ENCODE peak calls at places on chromosomes 11 and 22, in six cellular contexts. One of them, this sample, is unnamed.

GRCh38 chr11:69587454-69588081 is 53.4 kb upstream of the CCND1 start:
- DNase-seq in Right ventricle myocardium superior: no peak
- DNase-seq in activated CD8-positive, alpha-beta memory T cell treated with anti-CD3 and anti-CD28 coated beads for 4 hours: no peak
- DNase-seq in AG09319: no peak
- DNase-seq in stimulated activated CD4-positive, alpha-beta T cell treated with anti-CD3 and anti-CD28 coated beads, Interleukin-15, amount 100 ng/mL, for 1 hour: no peak
- DNase-seq in Ammon's horn: no peak
- DNase-seq in this sample: no peak

GRCh38 chr11:71307811-71308645 is 55.7 kb upstream of the SHANK2 start:
- DNase-seq in Ammon's horn: no peak
- DNase-seq in activated CD8-positive, alpha-beta memory T cell treated with anti-CD3 and anti-CD28 coated beads for 4 hours: no peak
- DNase-seq in AG09319: no peak
- DNase-seq in Right ventricle myocardium superior: no peak
- DNase-seq in stimulated activated CD4-positive, alpha-beta T cell treated with anti-CD3 and anti-CD28 coated beads, Interleukin-15, amount 100 ng/mL, for 1 hour: no peak
- DNase-seq in this sample: no peak

GRCh38 chr11:14409891-14410290 is 50.9 kb upstream of the RRAS2 start:
- DNase-seq in activated CD8-positive, alpha-beta memory T cell treated with anti-CD3 and anti-CD28 coated beads for 4 hours: no peak
- DNase-seq in Ammon's horn: no peak
- DNase-seq in stimulated activated CD4-positive, alpha-beta T cell treated with anti-CD3 and anti-CD28 coated beads, Interleukin-15, amount 100 ng/mL, for 1 hour: no peak
- DNase-seq in Right ventricle myocardium superior: no peak
- DNase-seq in AG09319: no peak
- DNase-seq in this sample: no peak

GRCh38 chr11:120271672-120272071 is 31.7 kb downstream of the POU2F3 start:
- DNase-seq in Ammon's horn: no peak
- DNase-seq in activated CD8-positive, alpha-beta memory T cell treated with anti-CD3 and anti-CD28 coated beads for 4 hours: no peak
- DNase-seq in Right ventricle myocardium superior: no peak
- DNase-seq in AG09319: no peak
- DNase-seq in stimulated activated CD4-positive, alpha-beta T cell treated with anti-CD3 and anti-CD28 coated beads, Interleukin-15, amount 100 ng/mL, for 1 hour: no peak
- DNase-seq in this sample: no peak

GRCh38 chr22:45757068-45757467 is 85.4 kb downstream of the ATXN10 start:
- DNase-seq in Right ventricle myocardium superior: peak; percentile 50
- DNase-seq in Ammon's horn: peak; percentile 70
- DNase-seq in stimulated activated CD4-positive, alpha-beta T cell treated with anti-CD3 and anti-CD28 coated beads, Interleukin-15, amount 100 ng/mL, for 1 hour: no peak
- DNase-seq in activated CD8-positive, alpha-beta memory T cell treated with anti-CD3 and anti-CD28 coated beads for 4 hours: no peak
- DNase-seq in AG09319: peak; percentile 31
- DNase-seq in this sample: no peak

GRCh38 chr11:12744831-12745502 is 70.7 kb downstream of the TEAD1 start:
- DNase-seq in Ammon's horn: no peak
- DNase-seq in Right ventricle myocardium superior: peak; percentile 48
- DNase-seq in activated CD8-positive, alpha-beta memory T cell treated with anti-CD3 and anti-CD28 coated beads for 4 hours: no peak
- DNase-seq in stimulated activated CD4-positive, alpha-beta T cell treated with anti-CD3 and anti-CD28 coated beads, Interleukin-15, amount 100 ng/mL, for 1 hour: no peak
- DNase-seq in AG09319: no peak
- DNase-seq in this sample: no peak

GRCh38 chr11:11857769-11858168 is 16.0 kb downstream of the USP47 start:
- DNase-seq in Right ventricle myocardium superior: no peak
- DNase-seq in AG09319: no peak
- DNase-seq in Ammon's horn: no peak
- DNase-seq in activated CD8-positive, alpha-beta memory T cell treated with anti-CD3 and anti-CD28 coated beads for 4 hours: no peak
- DNase-seq in stimulated activated CD4-positive, alpha-beta T cell treated with anti-CD3 and anti-CD28 coated beads, Interleukin-15, amount 100 ng/mL, for 1 hour: no peak
- DNase-seq in this sample: no peak

GRCh38 chr11:72712168-72712721 is 38.0 kb upstream of the PDE2A start:
- DNase-seq in Ammon's horn: peak; percentile 84
- DNase-seq in AG09319: no peak
- DNase-seq in stimulated activated CD4-positive, alpha-beta T cell treated with anti-CD3 and anti-CD28 coated beads, Interleukin-15, amount 100 ng/mL, for 1 hour: no peak
- DNase-seq in activated CD8-positive, alpha-beta memory T cell treated with anti-CD3 and anti-CD28 coated beads for 4 hours: no peak
- DNase-seq in Right ventricle myocardium superior: peak; percentile 78
- DNase-seq in this sample: no peak

GRCh38 chr11:1041936-1042608 is 5.6 kb upstream of the MUC6 start:
- DNase-seq in AG09319: no peak
- DNase-seq in activated CD8-positive, alpha-beta memory T cell treated with anti-CD3 and anti-CD28 coated beads for 4 hours: no peak
- DNase-seq in Ammon's horn: no peak
- DNase-seq in Right ventricle myocardium superior: peak; percentile 40
- DNase-seq in stimulated activated CD4-positive, alpha-beta T cell treated with anti-CD3 and anti-CD28 coated beads, Interleukin-15, amount 100 ng/mL, for 1 hour: no peak
- DNase-seq in this sample: no peak

GRCh38 chr11:125433454-125434121 is 62.5 kb downstream of the FEZ1 start:
- DNase-seq in AG09319: no peak
- DNase-seq in Right ventricle myocardium superior: peak; percentile 72
- DNase-seq in activated CD8-positive, alpha-beta memory T cell treated with anti-CD3 and anti-CD28 coated beads for 4 hours: no peak
- DNase-seq in stimulated activated CD4-positive, alpha-beta T cell treated with anti-CD3 and anti-CD28 coated beads, Interleukin-15, amount 100 ng/mL, for 1 hour: no peak
- DNase-seq in Ammon's horn: peak; percentile 88
- DNase-seq in this sample: no peak

GRCh38 chr22:42299586-42300285 is 29.3 kb upstream of the TCF20 start:
- DNase-seq in AG09319: no peak
- DNase-seq in stimulated activated CD4-positive, alpha-beta T cell treated with anti-CD3 and anti-CD28 coated beads, Interleukin-15, amount 100 ng/mL, for 1 hour: peak; percentile 33
- DNase-seq in Right ventricle myocardium superior: peak; percentile 70
- DNase-seq in Ammon's horn: no peak
- DNase-seq in activated CD8-positive, alpha-beta memory T cell treated with anti-CD3 and anti-CD28 coated beads for 4 hours: peak; percentile 28
- DNase-seq in this sample: peak; percentile 71

GRCh38 chr22:48182036-48182435 is 1419.6 kb downstream of the TBC1D22A start:
- DNase-seq in activated CD8-positive, alpha-beta memory T cell treated with anti-CD3 and anti-CD28 coated beads for 4 hours: no peak
- DNase-seq in Ammon's horn: no peak
- DNase-seq in Right ventricle myocardium superior: no peak
- DNase-seq in AG09319: no peak
- DNase-seq in stimulated activated CD4-positive, alpha-beta T cell treated with anti-CD3 and anti-CD28 coated beads, Interleukin-15, amount 100 ng/mL, for 1 hour: no peak
- DNase-seq in this sample: no peak

GRCh38 chr11:82858556-82859091 is 41.6 kb downstream of the PRCP start:
- DNase-seq in AG09319: peak; percentile 3
- DNase-seq in Ammon's horn: no peak
- DNase-seq in Right ventricle myocardium superior: no peak
- DNase-seq in activated CD8-positive, alpha-beta memory T cell treated with anti-CD3 and anti-CD28 coated beads for 4 hours: no peak
- DNase-seq in stimulated activated CD4-positive, alpha-beta T cell treated with anti-CD3 and anti-CD28 coated beads, Interleukin-15, amount 100 ng/mL, for 1 hour: no peak
- DNase-seq in this sample: no peak

GRCh38 chr11:121514401-121514981 is 61.7 kb upstream of the SORL1-AS1 start:
- DNase-seq in Ammon's horn: no peak
- DNase-seq in AG09319: no peak
- DNase-seq in Right ventricle myocardium superior: no peak
- DNase-seq in stimulated activated CD4-positive, alpha-beta T cell treated with anti-CD3 and anti-CD28 coated beads, Interleukin-15, amount 100 ng/mL, for 1 hour: no peak
- DNase-seq in activated CD8-positive, alpha-beta memory T cell treated with anti-CD3 and anti-CD28 coated beads for 4 hours: no peak
- DNase-seq in this sample: no peak

GRCh38 chr11:16862733-16863132 is 124.3 kb downstream of the C11orf58 start:
- DNase-seq in Right ventricle myocardium superior: no peak
- DNase-seq in Ammon's horn: no peak
- DNase-seq in activated CD8-positive, alpha-beta memory T cell treated with anti-CD3 and anti-CD28 coated beads for 4 hours: no peak
- DNase-seq in AG09319: no peak
- DNase-seq in stimulated activated CD4-positive, alpha-beta T cell treated with anti-CD3 and anti-CD28 coated beads, Interleukin-15, amount 100 ng/mL, for 1 hour: no peak
- DNase-seq in this sample: no peak

GRCh38 chr11:61098778-61099177 is 3.5 kb upstream of the CD5 start:
- DNase-seq in activated CD8-positive, alpha-beta memory T cell treated with anti-CD3 and anti-CD28 coated beads for 4 hours: no peak
- DNase-seq in stimulated activated CD4-positive, alpha-beta T cell treated with anti-CD3 and anti-CD28 coated beads, Interleukin-15, amount 100 ng/mL, for 1 hour: no peak
- DNase-seq in Right ventricle myocardium superior: no peak
- DNase-seq in AG09319: no peak
- DNase-seq in Ammon's horn: no peak
- DNase-seq in this sample: no peak

GRCh38 chr11:118918128-118918685 is 7.5 kb downstream of the BCL9L start:
- DNase-seq in Ammon's horn: no peak
- DNase-seq in Right ventricle myocardium superior: peak; percentile 88
- DNase-seq in stimulated activated CD4-positive, alpha-beta T cell treated with anti-CD3 and anti-CD28 coated beads, Interleukin-15, amount 100 ng/mL, for 1 hour: no peak
- DNase-seq in AG09319: peak; percentile 93
- DNase-seq in activated CD8-positive, alpha-beta memory T cell treated with anti-CD3 and anti-CD28 coated beads for 4 hours: no peak
- DNase-seq in this sample: no peak

GRCh38 chr11:27592111-27592780 is 85.7 kb upstream of the LIN7C start:
- DNase-seq in activated CD8-positive, alpha-beta memory T cell treated with anti-CD3 and anti-CD28 coated beads for 4 hours: no peak
- DNase-seq in stimulated activated CD4-positive, alpha-beta T cell treated with anti-CD3 and anti-CD28 coated beads, Interleukin-15, amount 100 ng/mL, for 1 hour: no peak
- DNase-seq in Ammon's horn: no peak
- DNase-seq in Right ventricle myocardium superior: no peak
- DNase-seq in AG09319: no peak
- DNase-seq in this sample: no peak

GRCh38 chr11:46559815-46560214 is 34.0 kb downstream of the AMBRA1 start:
- DNase-seq in AG09319: no peak
- DNase-seq in stimulated activated CD4-positive, alpha-beta T cell treated with anti-CD3 and anti-CD28 coated beads, Interleukin-15, amount 100 ng/mL, for 1 hour: no peak
- DNase-seq in activated CD8-positive, alpha-beta memory T cell treated with anti-CD3 and anti-CD28 coated beads for 4 hours: no peak
- DNase-seq in Right ventricle myocardium superior: no peak
- DNase-seq in Ammon's horn: no peak
- DNase-seq in this sample: no peak

GRCh38 chr11:214083-214482 is 6.6 kb downstream of the RIC8A start:
- DNase-seq in Right ventricle myocardium superior: peak; percentile 33
- DNase-seq in stimulated activated CD4-positive, alpha-beta T cell treated with anti-CD3 and anti-CD28 coated beads, Interleukin-15, amount 100 ng/mL, for 1 hour: no peak
- DNase-seq in Ammon's horn: no peak
- DNase-seq in activated CD8-positive, alpha-beta memory T cell treated with anti-CD3 and anti-CD28 coated beads for 4 hours: no peak
- DNase-seq in AG09319: no peak
- DNase-seq in this sample: no peak

GRCh38 chr11:126186708-126187481 is 24.6 kb downstream of the RPUSD4 start:
- DNase-seq in activated CD8-positive, alpha-beta memory T cell treated with anti-CD3 and anti-CD28 coated beads for 4 hours: no peak
- DNase-seq in stimulated activated CD4-positive, alpha-beta T cell treated with anti-CD3 and anti-CD28 coated beads, Interleukin-15, amount 100 ng/mL, for 1 hour: no peak
- DNase-seq in Right ventricle myocardium superior: no peak
- DNase-seq in Ammon's horn: no peak
- DNase-seq in AG09319: no peak
- DNase-seq in this sample: no peak

GRCh38 chr11:128711136-128711535 is 17.3 kb downstream of the FLI1 start:
- DNase-seq in stimulated activated CD4-positive, alpha-beta T cell treated with anti-CD3 and anti-CD28 coated beads, Interleukin-15, amount 100 ng/mL, for 1 hour: no peak
- DNase-seq in Ammon's horn: no peak
- DNase-seq in AG09319: no peak
- DNase-seq in Right ventricle myocardium superior: no peak
- DNase-seq in activated CD8-positive, alpha-beta memory T cell treated with anti-CD3 and anti-CD28 coated beads for 4 hours: no peak
- DNase-seq in this sample: no peak

GRCh38 chr11:128341280-128341679 is 246.1 kb downstream of the ETS1 start:
- DNase-seq in Ammon's horn: no peak
- DNase-seq in AG09319: no peak
- DNase-seq in stimulated activated CD4-positive, alpha-beta T cell treated with anti-CD3 and anti-CD28 coated beads, Interleukin-15, amount 100 ng/mL, for 1 hour: no peak
- DNase-seq in activated CD8-positive, alpha-beta memory T cell treated with anti-CD3 and anti-CD28 coated beads for 4 hours: no peak
- DNase-seq in Right ventricle myocardium superior: no peak
- DNase-seq in this sample: peak; percentile 55

GRCh38 chr11:118646393-118646792 is 33.1 kb downstream of the TREH start:
- DNase-seq in Right ventricle myocardium superior: no peak
- DNase-seq in Ammon's horn: no peak
- DNase-seq in AG09319: no peak
- DNase-seq in stimulated activated CD4-positive, alpha-beta T cell treated with anti-CD3 and anti-CD28 coated beads, Interleukin-15, amount 100 ng/mL, for 1 hour: no peak
- DNase-seq in activated CD8-positive, alpha-beta memory T cell treated with anti-CD3 and anti-CD28 coated beads for 4 hours: no peak
- DNase-seq in this sample: no peak

GRCh38 chr22:23850136-23850611 is 7.5 kb upstream of the SLC2A11 start:
- DNase-seq in AG09319: no peak
- DNase-seq in stimulated activated CD4-positive, alpha-beta T cell treated with anti-CD3 and anti-CD28 coated beads, Interleukin-15, amount 100 ng/mL, for 1 hour: no peak
- DNase-seq in Ammon's horn: no peak
- DNase-seq in activated CD8-positive, alpha-beta memory T cell treated with anti-CD3 and anti-CD28 coated beads for 4 hours: no peak
- DNase-seq in Right ventricle myocardium superior: peak; percentile 32
- DNase-seq in this sample: no peak

GRCh38 chr11:58525037-58525614 is 17.2 kb upstream of the OR5B21 start:
- DNase-seq in Ammon's horn: peak; percentile 67
- DNase-seq in AG09319: no peak
- DNase-seq in stimulated activated CD4-positive, alpha-beta T cell treated with anti-CD3 and anti-CD28 coated beads, Interleukin-15, amount 100 ng/mL, for 1 hour: no peak
- DNase-seq in activated CD8-positive, alpha-beta memory T cell treated with anti-CD3 and anti-CD28 coated beads for 4 hours: no peak
- DNase-seq in Right ventricle myocardium superior: no peak
- DNase-seq in this sample: peak; percentile 27

GRCh38 chr11:119471329-119471728 is 48.4 kb upstream of the THY1 start:
- DNase-seq in Right ventricle myocardium superior: no peak
- DNase-seq in AG09319: no peak
- DNase-seq in stimulated activated CD4-positive, alpha-beta T cell treated with anti-CD3 and anti-CD28 coated beads, Interleukin-15, amount 100 ng/mL, for 1 hour: no peak
- DNase-seq in Ammon's horn: no peak
- DNase-seq in activated CD8-positive, alpha-beta memory T cell treated with anti-CD3 and anti-CD28 coated beads for 4 hours: no peak
- DNase-seq in this sample: no peak

GRCh38 chr22:37904572-37905533 is 1.2 kb upstream of the MICALL1 start:
- DNase-seq in Right ventricle myocardium superior: no peak
- DNase-seq in stimulated activated CD4-positive, alpha-beta T cell treated with anti-CD3 and anti-CD28 coated beads, Interleukin-15, amount 100 ng/mL, for 1 hour: no peak
- DNase-seq in activated CD8-positive, alpha-beta memory T cell treated with anti-CD3 and anti-CD28 coated beads for 4 hours: no peak
- DNase-seq in Ammon's horn: peak; percentile 70
- DNase-seq in AG09319: peak; percentile 79
- DNase-seq in this sample: no peak

GRCh38 chr11:7115775-7116174 is 27.0 kb downstream of the RBMXL2 start:
- DNase-seq in activated CD8-positive, alpha-beta memory T cell treated with anti-CD3 and anti-CD28 coated beads for 4 hours: no peak
- DNase-seq in stimulated activated CD4-positive, alpha-beta T cell treated with anti-CD3 and anti-CD28 coated beads, Interleukin-15, amount 100 ng/mL, for 1 hour: no peak
- DNase-seq in AG09319: no peak
- DNase-seq in Ammon's horn: no peak
- DNase-seq in Right ventricle myocardium superior: no peak
- DNase-seq in this sample: no peak

GRCh38 chr11:65060913-65061408 is 2.6 kb upstream of the NAALADL1 start:
- DNase-seq in activated CD8-positive, alpha-beta memory T cell treated with anti-CD3 and anti-CD28 coated beads for 4 hours: no peak
- DNase-seq in Right ventricle myocardium superior: no peak
- DNase-seq in Ammon's horn: no peak
- DNase-seq in stimulated activated CD4-positive, alpha-beta T cell treated with anti-CD3 and anti-CD28 coated beads, Interleukin-15, amount 100 ng/mL, for 1 hour: no peak
- DNase-seq in AG09319: no peak
- DNase-seq in this sample: no peak

GRCh38 chr11:122097419-122098001 is 18.5 kb downstream of the BLID start:
- DNase-seq in stimulated activated CD4-positive, alpha-beta T cell treated with anti-CD3 and anti-CD28 coated beads, Interleukin-15, amount 100 ng/mL, for 1 hour: no peak
- DNase-seq in Ammon's horn: peak; percentile 66
- DNase-seq in Right ventricle myocardium superior: no peak
- DNase-seq in AG09319: no peak
- DNase-seq in activated CD8-positive, alpha-beta memory T cell treated with anti-CD3 and anti-CD28 coated beads for 4 hours: no peak
- DNase-seq in this sample: no peak

GRCh38 chr11:65432686-65433582 is 10.3 kb downstream of the NEAT1 start:
- DNase-seq in Ammon's horn: peak; percentile 53
- DNase-seq in AG09319: no peak
- DNase-seq in Right ventricle myocardium superior: no peak
- DNase-seq in activated CD8-positive, alpha-beta memory T cell treated with anti-CD3 and anti-CD28 coated beads for 4 hours: no peak
- DNase-seq in stimulated activated CD4-positive, alpha-beta T cell treated with anti-CD3 and anti-CD28 coated beads, Interleukin-15, amount 100 ng/mL, for 1 hour: no peak
- DNase-seq in this sample: no peak

GRCh38 chr11:130815921-130816320 is 100.4 kb downstream of the SNX19 start:
- DNase-seq in Right ventricle myocardium superior: no peak
- DNase-seq in AG09319: no peak
- DNase-seq in Ammon's horn: no peak
- DNase-seq in activated CD8-positive, alpha-beta memory T cell treated with anti-CD3 and anti-CD28 coated beads for 4 hours: no peak
- DNase-seq in stimulated activated CD4-positive, alpha-beta T cell treated with anti-CD3 and anti-CD28 coated beads, Interleukin-15, amount 100 ng/mL, for 1 hour: no peak
- DNase-seq in this sample: no peak

GRCh38 chr11:78177216-78177615 is 11.2 kb downstream of the KCTD21 start:
- DNase-seq in stimulated activated CD4-positive, alpha-beta T cell treated with anti-CD3 and anti-CD28 coated beads, Interleukin-15, amount 100 ng/mL, for 1 hour: no peak
- DNase-seq in activated CD8-positive, alpha-beta memory T cell treated with anti-CD3 and anti-CD28 coated beads for 4 hours: no peak
- DNase-seq in AG09319: no peak
- DNase-seq in Right ventricle myocardium superior: no peak
- DNase-seq in Ammon's horn: no peak
- DNase-seq in this sample: no peak